ENCODE peak calls at places on chromosomes 7 and 10, in five cellular contexts. G, S, V, I and T are unnamed samples.
A peak's percentile ranks its signal among the peaks of the same experiment; 100 is the strongest.

GRCh38 chr7:143410523-143411004 is 1.9 kb upstream of the EPHA1 start:
- DNase-seq in G (no peak), S (no peak), V (no peak), I (no peak), T (no peak)

GRCh38 chr7:111992601-111993000 is 213.6 kb downstream of the DOCK4 start:
- DNase-seq in G (no peak), S (no peak), V (no peak), I (no peak), T (no peak)

GRCh38 chr7:55309040-55309991 is 55.8 kb upstream of the LANCL2 start:
- DNase-seq in G (peak; percentile 32), S (peak; percentile 34), V (peak; percentile 21), I (no peak), T (peak; percentile 44)

GRCh38 chr10:79189853-79190435 is 121.2 kb downstream of the ZMIZ1 start:
- DNase-seq in G (no peak), S (no peak), V (no peak), I (no peak), T (no peak)

GRCh38 chr7:74289018-74289659 is at the start of gene CLIP2:
- DNase-seq in G (peak; percentile 72), S (peak; percentile 78), V (peak; percentile 69), I (peak; percentile 72), T (peak; percentile 62)

GRCh38 chr7:5423272-5423843 is at the start of gene TNRC18:
- DNase-seq in G (no peak), S (no peak), V (no peak), I (no peak), T (no peak)

GRCh38 chr10:121648078-121648477 is 49.8 kb upstream of the FGFR2 start:
- DNase-seq in G (no peak), S (no peak), V (no peak), I (no peak), T (no peak)

GRCh38 chr7:27248911-27249723 is 6.5 kb downstream of the EVX1 start:
- DNase-seq in G (no peak), S (no peak), V (no peak), I (no peak), T (no peak)

GRCh38 chr7:4725014-4725951 is 43.2 kb downstream of the FOXK1 start:
- DNase-seq in G (peak; percentile 32), S (no peak), V (no peak), I (peak; percentile 21), T (peak; percentile 27)

GRCh38 chr7:112789453-112789823 is 755 bp downstream of the TMEM168 start:
- DNase-seq in G (no peak), S (no peak), V (no peak), I (no peak), T (no peak)

GRCh38 chr7:107599262-107599661 is 19.2 kb downstream of the BCAP29 start:
- DNase-seq in G (no peak), S (no peak), V (no peak), I (no peak), T (no peak)

GRCh38 chr10:132878730-132879407 is 63.5 kb downstream of the CFAP46 start:
- DNase-seq in G (no peak), S (no peak), V (no peak), I (no peak), T (no peak)

GRCh38 chr7:75010036-75010435 is 45.5 kb downstream of the CASTOR2 start:
- DNase-seq in G (no peak), S (no peak), V (no peak), I (no peak), T (no peak)

GRCh38 chr10:25451401-25451800 is 276.6 kb downstream of the GPR158 start:
- DNase-seq in G (no peak), S (no peak), V (no peak), I (no peak), T (no peak)

GRCh38 chr10:5555881-5556280 is 31.1 kb downstream of the CALML3 start:
- DNase-seq in G (no peak), S (no peak), V (no peak), I (no peak), T (no peak)

GRCh38 chr10:35942052-35942451 is 300.0 kb upstream of the FZD8 start:
- DNase-seq in G (no peak), S (no peak), V (no peak), I (peak; percentile 29), T (no peak)

GRCh38 chr7:130642383-130642782 is 26.2 kb downstream of the COPG2 start:
- DNase-seq in G (no peak), S (no peak), V (no peak), I (no peak), T (no peak)

GRCh38 chr10:76257816-76258215 is 826.4 kb downstream of the LRMDA start:
- DNase-seq in G (no peak), S (no peak), V (no peak), I (no peak), T (no peak)

GRCh38 chr7:158745057-158745715 is 40.6 kb upstream of the NCAPG2 start:
- DNase-seq in G (no peak), S (no peak), V (no peak), I (no peak), T (no peak)

GRCh38 chr7:155230169-155230593 is 67.5 kb upstream of the INSIG1 start:
- DNase-seq in G (no peak), S (no peak), V (no peak), I (no peak), T (no peak)

GRCh38 chr7:4831723-4832495 is 29.9 kb downstream of the PAPOLB start:
- DNase-seq in G (no peak), S (no peak), V (no peak), I (no peak), T (no peak)

GRCh38 chr10:103651783-103652476 is 158.4 kb downstream of the NEURL1 start:
- DNase-seq in G (no peak), S (no peak), V (no peak), I (no peak), T (no peak)

GRCh38 chr10:629186-629998 is 60.1 kb downstream of the DIP2C start:
- DNase-seq in G (no peak), S (no peak), V (no peak), I (no peak), T (no peak)

GRCh38 chr10:77524300-77524711 is 113.3 kb downstream of the KCNMA1 start:
- DNase-seq in G (no peak), S (no peak), V (no peak), I (no peak), T (no peak)

GRCh38 chr10:72490951-72491350 is 134.9 kb downstream of the MICU1 start:
- DNase-seq in G (no peak), S (no peak), V (no peak), I (no peak), T (no peak)

GRCh38 chr7:135509589-135509838 is 388 bp downstream of the CNOT4 start:
- DNase-seq in G (no peak), S (peak; percentile 2), V (no peak), I (no peak), T (no peak)

GRCh38 chr10:63713191-63714144 is 192.3 kb downstream of the REEP3 start:
- DNase-seq in G (no peak), S (no peak), V (no peak), I (peak; percentile 48), T (no peak)

GRCh38 chr7:120033114-120033513 is 239.9 kb upstream of the KCND2 start:
- DNase-seq in G (no peak), S (no peak), V (no peak), I (no peak), T (no peak)

GRCh38 chr10:88880287-88881094 is 446 bp downstream of the STAMBPL1 start:
- DNase-seq in G (peak; percentile 50), S (peak; percentile 63), V (peak; percentile 67), I (peak; percentile 83), T (peak; percentile 33)

GRCh38 chr10:17989908-17990767 is 38.4 kb downstream of the SLC39A12 start:
- DNase-seq in G (no peak), S (no peak), V (no peak), I (no peak), T (no peak)

GRCh38 chr7:155356323-155357105 is 58.8 kb downstream of the INSIG1 start:
- DNase-seq in G (no peak), S (no peak), V (no peak), I (peak; percentile 44), T (no peak)

GRCh38 chr10:132884691-132885271 is 57.6 kb downstream of the CFAP46 start:
- DNase-seq in G (no peak), S (no peak), V (no peak), I (no peak), T (no peak)

GRCh38 chr7:25578991-25579687 is 350.9 kb upstream of the NPVF start:
- DNase-seq in G (no peak), S (no peak), V (no peak), I (no peak), T (no peak)

GRCh38 chr7:127600885-127601284 is 7.3 kb downstream of the FSCN3 start:
- DNase-seq in G (no peak), S (no peak), V (no peak), I (no peak), T (no peak)